ENCODE peak calls at places on chromosomes 2 and 18, in ten cellular contexts. C, N, R, S, H, K, Q, W, O and A are unnamed samples.

GRCh38 chr2:132429941-132430573 is 13.5 kb downstream of the GPR39 start:
- DNase-seq in C (no peak), N (no peak), R (no peak), S (no peak), H (no peak), K (no peak), Q (no peak), W (no peak), O (no peak), A (no peak)

GRCh38 chr2:222938327-222938726 is 77.5 kb downstream of the ACSL3 start:
- DNase-seq in C (no peak), N (no peak), R (no peak), S (no peak), H (no peak), K (no peak), Q (no peak), W (no peak), O (no peak), A (no peak)

GRCh38 chr2:238228700-238229099 is 11.1 kb downstream of the HES6 start:
- DNase-seq in C (no peak), N (no peak), R (no peak), S (no peak), H (no peak), K (peak; percentile 89), Q (no peak), W (no peak), O (peak; percentile 68), A (no peak)

GRCh38 chr2:23207871-23208270 is 177.1 kb upstream of the KLHL29 start:
- DNase-seq in C (no peak), N (no peak), R (no peak), S (no peak), H (no peak), K (no peak), Q (no peak), W (no peak), O (no peak), A (no peak)

GRCh38 chr2:53863538-53864227 is 3.9 kb upstream of the GPR75 start:
- DNase-seq in C (no peak), N (no peak), R (no peak), S (no peak), H (no peak), K (no peak), Q (no peak), W (no peak), O (no peak), A (no peak)

GRCh38 chr2:71865391-71865965 is 282.2 kb downstream of the CYP26B1 start:
- DNase-seq in C (no peak), N (no peak), R (no peak), S (no peak), H (no peak), K (no peak), Q (no peak), W (no peak), O (no peak), A (no peak)

GRCh38 chr2:74261204-74261864 is 62.9 kb downstream of the MTHFD2 start:
- DNase-seq in C (peak; percentile 22), N (no peak), R (peak; percentile 33), S (no peak), H (no peak), K (peak; percentile 88), Q (peak; percentile 50), W (no peak), O (peak; percentile 64), A (no peak)

GRCh38 chr2:238119756-238120462 is 18.6 kb upstream of the KLHL30 start:
- DNase-seq in C (no peak), N (no peak), R (peak; percentile 11), S (peak; percentile 68), H (no peak), K (peak; percentile 72), Q (no peak), W (peak; percentile 49), O (no peak), A (no peak)

GRCh38 chr2:85981579-85982247 is 92.9 kb upstream of the ST3GAL5 start:
- DNase-seq in C (no peak), N (no peak), R (no peak), S (no peak), H (no peak), K (no peak), Q (no peak), W (no peak), O (no peak), A (no peak)

GRCh38 chr18:44802508-44802907 is 121.8 kb downstream of the SETBP1 start:
- DNase-seq in C (no peak), N (no peak), R (no peak), S (no peak), H (no peak), K (no peak), Q (no peak), W (no peak), O (no peak), A (no peak)

GRCh38 chr18:44805176-44805575 is 124.5 kb downstream of the SETBP1 start:
- DNase-seq in C (no peak), N (no peak), R (no peak), S (no peak), H (no peak), K (no peak), Q (no peak), W (no peak), O (no peak), A (no peak)

GRCh38 chr18:44804033-44804432 is 123.3 kb downstream of the SETBP1 start:
- DNase-seq in C (no peak), N (no peak), R (no peak), S (no peak), H (no peak), K (no peak), Q (no peak), W (no peak), O (no peak), A (no peak)

GRCh38 chr18:44801796-44802195 is 121.1 kb downstream of the SETBP1 start:
- DNase-seq in C (no peak), N (no peak), R (no peak), S (no peak), H (no peak), K (no peak), Q (no peak), W (no peak), O (no peak), A (no peak)

DNA sequence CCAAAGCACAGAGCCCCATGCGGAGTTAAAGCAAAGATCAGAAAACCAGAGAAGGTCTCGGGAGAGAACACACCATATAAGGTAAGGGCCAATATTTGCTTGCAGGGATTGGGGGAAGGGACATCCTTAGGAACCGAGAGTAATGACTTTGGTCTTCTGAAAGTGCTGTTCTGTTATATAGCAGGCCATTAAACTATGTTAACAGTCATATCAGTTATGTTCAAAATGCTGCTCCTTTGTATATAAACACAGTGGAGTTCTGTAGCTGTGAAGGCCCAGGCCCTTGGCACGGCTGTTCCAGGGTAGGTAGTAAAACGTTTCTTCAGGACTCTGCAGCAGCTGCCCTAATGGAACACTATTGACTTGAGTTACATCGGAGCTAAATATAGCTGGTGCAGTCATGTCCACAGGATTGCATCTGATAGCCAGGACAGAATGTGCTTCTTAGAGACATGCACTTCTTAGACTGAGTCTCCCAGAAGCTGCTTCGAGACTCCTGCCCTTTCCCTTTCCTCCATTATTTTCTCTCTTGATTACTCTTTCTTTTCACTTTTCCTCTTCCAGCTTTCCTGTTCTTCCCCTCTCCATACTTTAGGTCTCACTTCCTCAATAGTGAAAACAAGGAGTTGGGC is 122.4 kb downstream of the SETBP1 start:
- DNase-seq in C (peak; percentile 66), N (no peak), R (peak; percentile 24), S (no peak), H (no peak), K (no peak), Q (no peak), W (peak; percentile 75), O (peak; percentile 83), A (no peak)
- H3K4me1 ChIP-seq in C (peaks cover 50% of the 10 kb centered on the region), N (peaks cover 12% of the 10 kb centered on the region), R (peaks cover 44% of the 10 kb centered on the region), S (no peaks in the 10 kb centered on the region), H (no peaks in the 10 kb centered on the region), K (no peaks in the 10 kb centered on the region), Q (peaks cover 6% of the 10 kb centered on the region), W (peaks cover 51% of the 10 kb centered on the region), O (peaks cover 61% of the 10 kb centered on the region), A (peaks cover 18% of the 10 kb centered on the region)

DNA sequence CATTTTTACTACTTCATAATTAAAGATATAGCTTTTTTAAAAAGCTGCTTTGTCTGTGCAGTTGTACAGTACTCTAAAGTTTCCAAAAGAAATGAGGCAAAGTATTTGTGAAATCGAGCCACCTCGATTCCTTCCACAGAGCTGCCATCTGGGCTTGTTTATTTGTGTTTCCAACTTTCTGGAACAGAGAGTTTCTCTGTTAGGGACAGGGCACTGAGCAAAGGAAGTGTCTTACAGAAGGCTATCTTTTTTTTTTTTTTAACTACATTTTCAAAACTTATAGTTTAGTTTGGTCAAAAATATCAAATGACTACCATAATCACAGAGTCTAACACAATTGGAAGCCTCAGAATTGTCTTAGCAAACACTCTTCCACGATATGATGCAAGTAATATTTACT is 841 bp downstream of the RFTN2 start:
- DNase-seq in C (no peak), N (no peak), R (no peak), S (no peak), H (no peak), K (no peak), Q (no peak), W (no peak), O (no peak), A (no peak)
- H3K27ac ChIP-seq in C (no peak overlapping the region), N (peak overlapping the region; percentile 65), R (peak overlapping the region; percentile 83), S (peak overlapping the region; percentile 78), H (no peak overlapping the region), K (peak overlapping the region; percentile 84), Q (no peak overlapping the region), W (no peak overlapping the region), O (no peak overlapping the region), A (no peak overlapping the region)

GRCh38 chr2:8438476-8438875 is 243.4 kb upstream of the ID2 start:
- DNase-seq in C (no peak), N (peak; percentile 68), R (no peak), S (peak; percentile 84), H (no peak), K (no peak), Q (no peak), W (no peak), O (no peak), A (no peak)

GRCh38 chr2:8440029-8440778 is 241.7 kb upstream of the ID2 start:
- DNase-seq in C (no peak), N (no peak), R (no peak), S (no peak), H (no peak), K (no peak), Q (no peak), W (no peak), O (no peak), A (no peak)

GRCh38 chr2:8437228-8437948 is 244.5 kb upstream of the ID2 start:
- DNase-seq in C (no peak), N (no peak), R (no peak), S (no peak), H (no peak), K (no peak), Q (no peak), W (no peak), O (no peak), A (no peak)

GRCh38 chr2:8437949-8438400 is 243.9 kb upstream of the ID2 start:
- DNase-seq in C (no peak), N (no peak), R (no peak), S (no peak), H (no peak), K (no peak), Q (no peak), W (no peak), O (no peak), A (no peak)

GRCh38 chr2:8438996-8439395 is 242.9 kb upstream of the ID2 start:
- DNase-seq in C (no peak), N (no peak), R (peak; percentile 31), S (no peak), H (no peak), K (no peak), Q (no peak), W (no peak), O (no peak), A (no peak)
- H3K4me1 ChIP-seq in C (no peaks in the 10 kb centered on the region), N (peaks cover 4% of the 10 kb centered on the region), R (peaks cover 28% of the 10 kb centered on the region), S (peaks cover 20% of the 10 kb centered on the region), H (no peaks in the 10 kb centered on the region), K (no peaks in the 10 kb centered on the region), Q (no peaks in the 10 kb centered on the region), W (no peaks in the 10 kb centered on the region), O (no peaks in the 10 kb centered on the region), A (no peaks in the 10 kb centered on the region)

GRCh38 chr2:213156682-213157081 is 5.3 kb upstream of the IKZF2 start:
- DNase-seq in C (no peak), N (no peak), R (no peak), S (no peak), H (no peak), K (no peak), Q (no peak), W (no peak), O (no peak), A (no peak)
- H3K27ac ChIP-seq in C (no peak overlapping the region), N (no peak overlapping the region), R (no peak overlapping the region), S (no peak overlapping the region), H (no peak overlapping the region), K (no peak overlapping the region), Q (no peak overlapping the region), W (no peak overlapping the region), O (no peak overlapping the region), A (no peak overlapping the region)